ENCODE peak calls at places on chromosome 14, in ten cellular contexts. One of them, this sample, is unnamed.

GRCh38 chr14:91415794-91416743 is 1.6 kb downstream of the CCDC88C start:
- DNase-seq in A172: no peak
- DNase-seq in left cardiac atrium: no peak
- DNase-seq in CD8-positive, alpha-beta memory T cell: peak; percentile 60
- DNase-seq in caudate nucleus: peak; percentile 88
- DNase-seq in head of caudate nucleus: no peak
- DNase-seq in NCI-H1048: no peak
- DNase-seq in NCI-H460: no peak
- DNase-seq in HT-29: peak; percentile 23
- DNase-seq in neural progenitor cell: no peak
- DNase-seq in this sample: no peak

GRCh38 chr14:91372680-91373495 is 44.7 kb downstream of the CCDC88C start:
- DNase-seq in NCI-H460: no peak
- DNase-seq in NCI-H1048: no peak
- DNase-seq in A172: no peak
- DNase-seq in caudate nucleus: no peak
- DNase-seq in head of caudate nucleus: no peak
- DNase-seq in left cardiac atrium: no peak
- DNase-seq in neural progenitor cell: no peak
- DNase-seq in CD8-positive, alpha-beta memory T cell: peak; percentile 52
- DNase-seq in HT-29: no peak
- DNase-seq in this sample: no peak

GRCh38 chr14:73290279-73290678 is 53.0 kb downstream of the PAPLN start:
- DNase-seq in head of caudate nucleus: no peak
- DNase-seq in A172: no peak
- DNase-seq in NCI-H460: no peak
- DNase-seq in left cardiac atrium: no peak
- DNase-seq in NCI-H1048: no peak
- DNase-seq in caudate nucleus: no peak
- DNase-seq in neural progenitor cell: no peak
- DNase-seq in HT-29: no peak
- DNase-seq in CD8-positive, alpha-beta memory T cell: no peak
- DNase-seq in this sample: no peak

GRCh38 chr14:54662491-54663116 is 95.7 kb downstream of the SAMD4A start:
- DNase-seq in head of caudate nucleus: no peak
- DNase-seq in CD8-positive, alpha-beta memory T cell: no peak
- DNase-seq in caudate nucleus: no peak
- DNase-seq in left cardiac atrium: no peak
- DNase-seq in NCI-H1048: no peak
- DNase-seq in neural progenitor cell: peak; percentile 74
- DNase-seq in NCI-H460: no peak
- DNase-seq in A172: no peak
- DNase-seq in HT-29: no peak
- DNase-seq in this sample: no peak

GRCh38 chr14:62443796-62444195 is 601.5 kb downstream of the KCNH5 start:
- DNase-seq in caudate nucleus: no peak
- DNase-seq in HT-29: no peak
- DNase-seq in NCI-H460: no peak
- DNase-seq in NCI-H1048: no peak
- DNase-seq in left cardiac atrium: no peak
- DNase-seq in neural progenitor cell: no peak
- DNase-seq in A172: peak; percentile 89
- DNase-seq in head of caudate nucleus: no peak
- DNase-seq in CD8-positive, alpha-beta memory T cell: no peak
- DNase-seq in this sample: no peak

GRCh38 chr14:84806627-84807026 is 723.3 kb upstream of the FLRT2 start:
- DNase-seq in HT-29: no peak
- DNase-seq in neural progenitor cell: no peak
- DNase-seq in CD8-positive, alpha-beta memory T cell: no peak
- DNase-seq in caudate nucleus: no peak
- DNase-seq in A172: peak; percentile 57
- DNase-seq in NCI-H1048: no peak
- DNase-seq in NCI-H460: peak; percentile 54
- DNase-seq in head of caudate nucleus: no peak
- DNase-seq in left cardiac atrium: no peak
- DNase-seq in this sample: no peak

GRCh38 chr14:59130472-59130871 is 58.0 kb upstream of the DAAM1 start:
- DNase-seq in CD8-positive, alpha-beta memory T cell: no peak
- DNase-seq in neural progenitor cell: peak; percentile 36
- DNase-seq in HT-29: no peak
- DNase-seq in NCI-H460: no peak
- DNase-seq in left cardiac atrium: no peak
- DNase-seq in A172: no peak
- DNase-seq in caudate nucleus: no peak
- DNase-seq in NCI-H1048: no peak
- DNase-seq in head of caudate nucleus: no peak
- DNase-seq in this sample: no peak

GRCh38 chr14:55103005-55103640 is 25.9 kb upstream of the LGALS3 start:
- DNase-seq in A172: peak; percentile 85
- DNase-seq in head of caudate nucleus: no peak
- DNase-seq in NCI-H1048: peak; percentile 27
- DNase-seq in NCI-H460: peak; percentile 94
- DNase-seq in caudate nucleus: no peak
- DNase-seq in neural progenitor cell: peak; percentile 62
- DNase-seq in CD8-positive, alpha-beta memory T cell: peak; percentile 41
- DNase-seq in HT-29: peak; percentile 90
- DNase-seq in left cardiac atrium: peak; percentile 75
- DNase-seq in this sample: peak; percentile 96

GRCh38 chr14:92439551-92440344 is 73.8 kb upstream of the RIN3 start:
- DNase-seq in NCI-H1048: no peak
- DNase-seq in caudate nucleus: no peak
- DNase-seq in CD8-positive, alpha-beta memory T cell: no peak
- DNase-seq in left cardiac atrium: peak; percentile 26
- DNase-seq in head of caudate nucleus: no peak
- DNase-seq in A172: no peak
- DNase-seq in neural progenitor cell: no peak
- DNase-seq in NCI-H460: no peak
- DNase-seq in HT-29: no peak
- DNase-seq in this sample: no peak

GRCh38 chr14:50855558-50855957 is 16.3 kb upstream of the ABHD12B start:
- DNase-seq in head of caudate nucleus: no peak
- DNase-seq in NCI-H460: no peak
- DNase-seq in HT-29: peak; percentile 2
- DNase-seq in neural progenitor cell: no peak
- DNase-seq in caudate nucleus: no peak
- DNase-seq in NCI-H1048: no peak
- DNase-seq in A172: no peak
- DNase-seq in left cardiac atrium: no peak
- DNase-seq in CD8-positive, alpha-beta memory T cell: no peak
- DNase-seq in this sample: no peak

GRCh38 chr14:31420013-31420318 is 384 bp downstream of the HEATR5A start:
- DNase-seq in left cardiac atrium: peak; percentile 76
- DNase-seq in neural progenitor cell: peak; percentile 86
- DNase-seq in A172: no peak
- DNase-seq in caudate nucleus: no peak
- DNase-seq in CD8-positive, alpha-beta memory T cell: peak; percentile 10
- DNase-seq in HT-29: peak; percentile 65
- DNase-seq in NCI-H1048: no peak
- DNase-seq in NCI-H460: peak; percentile 21
- DNase-seq in head of caudate nucleus: peak; percentile 12
- DNase-seq in this sample: no peak

GRCh38 chr14:51448831-51449665 is 202.7 kb upstream of the FRMD6 start:
- DNase-seq in head of caudate nucleus: no peak
- DNase-seq in A172: no peak
- DNase-seq in HT-29: no peak
- DNase-seq in NCI-H460: no peak
- DNase-seq in neural progenitor cell: no peak
- DNase-seq in left cardiac atrium: no peak
- DNase-seq in NCI-H1048: no peak
- DNase-seq in CD8-positive, alpha-beta memory T cell: no peak
- DNase-seq in caudate nucleus: no peak
- DNase-seq in this sample: peak; percentile 28

GRCh38 chr14:58281969-58282368 is 16.4 kb upstream of the ARID4A start:
- DNase-seq in A172: no peak
- DNase-seq in left cardiac atrium: no peak
- DNase-seq in head of caudate nucleus: no peak
- DNase-seq in neural progenitor cell: no peak
- DNase-seq in NCI-H1048: no peak
- DNase-seq in caudate nucleus: no peak
- DNase-seq in NCI-H460: no peak
- DNase-seq in HT-29: no peak
- DNase-seq in CD8-positive, alpha-beta memory T cell: no peak
- DNase-seq in this sample: no peak

GRCh38 chr14:69891422-69891821 is 12.2 kb downstream of the SMOC1 start:
- DNase-seq in HT-29: no peak
- DNase-seq in neural progenitor cell: peak; percentile 41
- DNase-seq in NCI-H1048: no peak
- DNase-seq in A172: no peak
- DNase-seq in caudate nucleus: no peak
- DNase-seq in left cardiac atrium: no peak
- DNase-seq in head of caudate nucleus: no peak
- DNase-seq in CD8-positive, alpha-beta memory T cell: no peak
- DNase-seq in NCI-H460: no peak
- DNase-seq in this sample: no peak

This sample was measured in H4.